ENCODE peak calls at places on chromosome 22, in five cellular contexts. P is AG04450, G is ovary, M is dorsolateral prefrontal cortex, F is A549. X is an unnamed sample.
A peak's percentile ranks its signal among the peaks of the same experiment; 100 is the strongest.

GRCh38 chr22:49600891-49601431 is 226.7 kb downstream of the BRD1 start:
- DNase-seq in P (no peak), M (no peak), F (no peak), G (no peak), X (no peak)

GRCh38 chr22:31136711-31137110 is 3.6 kb downstream of the PLA2G3 start:
- DNase-seq in G (no peak), P (no peak), F (no peak), M (no peak), X (no peak)

GRCh38 chr22:48449466-48450187 is 1378.0 kb downstream of the BRD1 start:
- DNase-seq in F (peak; percentile 7), M (no peak), G (peak; percentile 6), P (no peak), X (no peak)

GRCh38 chr22:46929689-46930225 is 167.3 kb downstream of the TBC1D22A start:
- DNase-seq in M (no peak), G (no peak), P (no peak), F (no peak), X (peak; percentile 32)

GRCh38 chr22:37904572-37905533 is 1.2 kb upstream of the MICALL1 start:
- DNase-seq in G (peak; percentile 67), M (peak; percentile 45), F (peak; percentile 81), P (peak; percentile 95), X (peak; percentile 97)

GRCh38 chr22:47361247-47361646 is 598.8 kb downstream of the TBC1D22A start:
- DNase-seq in F (no peak), M (no peak), G (no peak), P (no peak), X (no peak)

GRCh38 chr22:37610480-37611148 is 2.0 kb downstream of the GGA1 start:
- DNase-seq in M (no peak), G (no peak), P (no peak), F (no peak), X (no peak)

GRCh38 chr22:33600113-33600512 is 320.2 kb downstream of the LARGE1 start:
- DNase-seq in M (no peak), F (no peak), G (no peak), P (no peak), X (no peak)

GRCh38 chr22:30221121-30221992 is 25.2 kb downstream of the LIF start:
- DNase-seq in P (no peak), F (no peak), M (no peak), G (no peak), X (no peak)

GRCh38 chr22:33921576-33922181 is 1.4 kb upstream of the LARGE1 start:
- DNase-seq in M (peak; percentile 70), P (peak; percentile 30), F (peak; percentile 17), G (peak; percentile 84), X (no peak)

GRCh38 chr22:36386900-36387663 is 685 bp downstream of the MYH9 start:
- DNase-seq in M (peak; percentile 46), P (no peak), F (no peak), G (peak; percentile 71), X (no peak)

GRCh38 chr22:48500481-48501230 is 1327.0 kb downstream of the BRD1 start:
- DNase-seq in F (no peak), M (peak; percentile 57), P (no peak), G (no peak), X (no peak)

GRCh38 chr22:32710896-32711295 is 90.6 kb upstream of the TIMP3 start:
- DNase-seq in F (no peak), G (no peak), M (no peak), P (no peak), X (no peak)

GRCh38 chr22:48596111-48596860 is 1231.4 kb downstream of the BRD1 start:
- DNase-seq in G (no peak), M (no peak), F (no peak), P (no peak), X (no peak)

GRCh38 chr22:25072406-25072805 is 119.9 kb downstream of the KIAA1671 start:
- DNase-seq in F (no peak), G (no peak), M (no peak), P (no peak), X (no peak)

GRCh38 chr22:28801845-28802594 is 1.7 kb upstream of the XBP1 start:
- DNase-seq in G (no peak), F (no peak), M (no peak), P (no peak), X (no peak)

GRCh38 chr22:28799834-28800307 is 498 bp downstream of the XBP1 start:
- DNase-seq in G (peak; percentile 85), P (peak; percentile 10), M (peak; percentile 41), F (no peak), X (no peak)

GRCh38 chr22:28799125-28799833 is 1.1 kb downstream of the XBP1 start:
- DNase-seq in P (peak; percentile 83), F (peak; percentile 83), M (no peak), G (peak; percentile 48), X (peak; percentile 64)

GRCh38 chr22:28800308-28801041 is at the start of gene XBP1:
- DNase-seq in F (peak; percentile 91), P (peak; percentile 84), G (peak; percentile 97), M (peak; percentile 92), X (peak; percentile 56)

GRCh38 chr22:28802595-28803087 is 2.3 kb upstream of the XBP1 start:
- DNase-seq in M (no peak), F (no peak), P (no peak), G (no peak), X (no peak)
- TF ChIP-seq CTCF in M (no peak), F (no peak), P (no peak), G (no peak), X (no peak)

GRCh38 chr22:22460635-22461034 is 47.9 kb downstream of the ZNF280B start:
- DNase-seq in G (no peak), F (peak; percentile 11), M (no peak), P (no peak), X (no peak)

GRCh38 chr22:22460060-22460459 is 48.5 kb downstream of the ZNF280B start:
- DNase-seq in M (no peak), F (no peak), G (no peak), P (no peak), X (no peak)

GRCh38 chr22:22461111-22461510 is 47.4 kb downstream of the ZNF280B start:
- DNase-seq in G (no peak), M (no peak), F (no peak), P (no peak), X (no peak)

GRCh38 chr22:22458387-22458786 is 50.2 kb downstream of the ZNF280B start:
- DNase-seq in G (no peak), F (no peak), P (no peak), M (no peak), X (no peak)

GRCh38 chr22:22458896-22459588 is 49.5 kb downstream of the ZNF280B start:
- DNase-seq in M (no peak), G (no peak), F (no peak), P (no peak), X (no peak)
- H3K4me3 ChIP-seq in M (no peak overlapping the region), G (no peak overlapping the region), F (no peak overlapping the region), P (no peak overlapping the region), X (no peak overlapping the region)

GRCh38 chr22:26303475-26303874 is 125.6 kb upstream of the ASPHD2 start:
- DNase-seq in G (no peak), P (no peak), M (no peak), F (no peak), X (no peak)
- TF ChIP-seq CTCF in G (no peak), P (no peak), M (no peak), F (no peak), X (no peak)

DNA sequence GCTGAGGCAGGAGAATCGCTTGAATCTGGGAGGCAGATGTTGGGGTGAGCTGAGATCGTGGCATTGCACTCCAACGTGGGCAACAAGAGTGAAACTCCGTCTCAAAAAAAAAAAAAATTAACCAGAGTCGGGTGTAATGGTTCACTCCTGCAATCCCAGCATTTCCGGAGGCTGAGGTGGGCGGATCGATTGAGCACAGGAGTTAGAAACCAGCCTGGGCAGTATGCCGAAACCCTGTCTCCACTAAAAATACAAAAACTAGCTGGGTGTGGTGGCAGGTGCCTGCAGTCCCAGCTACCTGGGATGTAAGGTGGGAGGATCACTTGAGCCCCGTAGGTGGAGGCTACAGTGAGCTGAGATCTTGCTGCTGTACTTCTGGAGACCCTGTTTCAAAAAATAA is 1.5 kb downstream of the RANGAP1 start:
- DNase-seq in F (no peak), M (no peak), P (no peak), G (no peak), X (no peak)
- H3K4me3 ChIP-seq in F (peak overlapping the region; percentile 97), M (peak overlapping the region; percentile 99), P (peak overlapping the region; percentile 83), G (no peak overlapping the region), X (no peak overlapping the region)

GRCh38 chr22:43515902-43516301 is 104.1 kb downstream of the MPPED1 start:
- DNase-seq in G (no peak), F (no peak), P (no peak), M (no peak), X (no peak)
- TF ChIP-seq CTCF in G (no peak), F (no peak), P (no peak), M (no peak), X (no peak)

DNA sequence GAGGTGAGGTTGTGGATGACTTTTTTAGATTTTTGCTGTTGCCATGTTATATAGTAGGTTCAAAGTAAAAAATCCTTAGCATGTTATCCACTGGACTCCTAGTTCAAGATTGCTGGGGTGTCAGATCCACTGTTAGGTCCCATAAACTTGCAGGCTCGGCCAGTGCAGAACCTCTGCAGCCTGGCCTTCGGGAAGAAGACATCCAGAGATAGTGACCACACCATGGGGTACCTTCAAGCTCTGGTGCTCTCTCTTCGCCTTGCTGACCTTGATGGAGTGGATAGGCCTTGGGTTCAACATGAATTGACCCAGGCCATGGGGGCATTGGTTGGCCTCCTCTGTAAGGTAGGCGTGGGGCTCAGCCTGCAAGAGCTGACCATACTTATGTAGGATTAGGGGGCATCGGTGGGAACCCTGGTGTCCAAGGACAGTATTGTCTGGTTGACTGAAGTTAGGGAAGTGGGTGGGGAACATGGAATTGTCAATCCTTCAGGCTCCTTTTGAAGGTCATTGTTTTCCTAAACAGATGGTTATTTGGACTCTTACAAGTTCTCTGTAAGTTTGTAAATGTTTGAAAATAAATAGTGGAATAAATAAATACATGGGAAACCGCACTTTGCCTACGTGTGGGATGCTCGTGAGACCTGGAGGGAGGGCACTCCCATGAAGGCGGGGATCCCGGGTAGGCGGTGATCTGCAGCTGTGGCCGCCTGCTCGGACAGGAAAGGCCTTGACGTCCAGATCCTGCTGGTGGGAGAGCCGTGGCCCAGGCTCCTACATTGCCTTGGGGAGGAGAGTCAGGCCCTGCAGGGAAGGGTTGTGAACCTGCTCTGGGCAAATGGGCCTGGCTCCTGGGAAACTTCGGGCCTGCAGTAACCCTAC is 37.1 kb downstream of the BCR start:
- DNase-seq in M (no peak), F (no peak), G (peak; percentile 50), P (no peak), X (no peak)
- H3K4me3 ChIP-seq in M (no peak overlapping the region), F (no peak overlapping the region), G (no peak overlapping the region), P (no peak overlapping the region), X (no peak overlapping the region)